ENCODE peak calls at places on chromosomes 6 and 20, in four cellular contexts. One of them, this sample, is unnamed.

GRCh38 chr6:151001387-151002063 is 136.0 kb downstream of the MTHFD1L start:
- DNase-seq in osteocyte: no peak
- DNase-seq in foreskin fibroblast: no peak
- DNase-seq in nephron progenitor cell: no peak
- DNase-seq in this sample: no peak

GRCh38 chr6:89950879-89951391 is 56.7 kb downstream of the GJA10 start:
- DNase-seq in osteocyte: no peak
- DNase-seq in foreskin fibroblast: no peak
- DNase-seq in nephron progenitor cell: no peak
- DNase-seq in this sample: no peak

GRCh38 chr6:111791415-111791814 is 81.8 kb downstream of the FYN start:
- DNase-seq in osteocyte: no peak
- DNase-seq in foreskin fibroblast: no peak
- DNase-seq in nephron progenitor cell: no peak
- DNase-seq in this sample: no peak

GRCh38 chr20:47817573-47817972 is 32.3 kb upstream of the SULF2 start:
- DNase-seq in osteocyte: no peak
- DNase-seq in nephron progenitor cell: no peak
- DNase-seq in foreskin fibroblast: no peak
- DNase-seq in this sample: no peak

GRCh38 chr20:57851025-57851682 is 141.3 kb upstream of the PMEPA1 start:
- DNase-seq in nephron progenitor cell: no peak
- DNase-seq in foreskin fibroblast: no peak
- DNase-seq in osteocyte: peak; percentile 54
- DNase-seq in this sample: no peak

GRCh38 chr20:18431206-18431605 is 35.6 kb downstream of the DZANK1 start:
- DNase-seq in foreskin fibroblast: no peak
- DNase-seq in nephron progenitor cell: no peak
- DNase-seq in osteocyte: no peak
- DNase-seq in this sample: no peak

GRCh38 chr6:21856096-21856825 is 262.7 kb downstream of the SOX4 start:
- DNase-seq in nephron progenitor cell: no peak
- DNase-seq in osteocyte: no peak
- DNase-seq in foreskin fibroblast: peak; percentile 38
- DNase-seq in this sample: no peak

GRCh38 chr20:10711903-10712373 is 38.1 kb upstream of the JAG1 start:
- DNase-seq in foreskin fibroblast: no peak
- DNase-seq in nephron progenitor cell: no peak
- DNase-seq in osteocyte: no peak
- DNase-seq in this sample: no peak

GRCh38 chr6:15491255-15491985 is 171.4 kb downstream of the DTNBP1 start:
- DNase-seq in foreskin fibroblast: peak; percentile 80
- DNase-seq in nephron progenitor cell: peak; percentile 70
- DNase-seq in osteocyte: no peak
- DNase-seq in this sample: peak; percentile 72

This sample was measured in NAMALWA.